ENCODE peak calls at places on chromosomes 2 and 18, in six cellular contexts. One of them, this sample, is unnamed.

GRCh38 chr2:215136669-215137328 is 1.6 kb downstream of the ABCA12 start:
- DNase-seq in IMR-90: peak
- DNase-seq in neuronal stem cell: no peak
- DNase-seq in mesenchymal stem cell: peak
- DNase-seq in H1: no peak
- DNase-seq in H9: no peak
- DNase-seq in this sample: peak

GRCh38 chr18:62183578-62184195 is 3.2 kb downstream of the PIGN start:
- DNase-seq in IMR-90: peak
- DNase-seq in neuronal stem cell: peak
- DNase-seq in mesenchymal stem cell: peak
- DNase-seq in H1: no peak
- DNase-seq in H9: no peak
- DNase-seq in this sample: peak

GRCh38 chr2:234203135-234203984 is 152.9 kb downstream of the SPP2 start:
- DNase-seq in IMR-90: peak
- DNase-seq in neuronal stem cell: no peak
- DNase-seq in mesenchymal stem cell: peak
- DNase-seq in H1: no peak
- DNase-seq in H9: no peak
- DNase-seq in this sample: peak

GRCh38 chr2:190987938-190988337 is 26.0 kb downstream of the STAT1 start:
- DNase-seq in IMR-90: no peak
- DNase-seq in neuronal stem cell: no peak
- DNase-seq in mesenchymal stem cell: no peak
- DNase-seq in H1: no peak
- DNase-seq in H9: no peak
- DNase-seq in this sample: no peak

GRCh38 chr2:178825183-178825582 is 18.0 kb upstream of the TTN start:
- DNase-seq in IMR-90: peak
- DNase-seq in neuronal stem cell: no peak
- DNase-seq in mesenchymal stem cell: no peak
- DNase-seq in H1: no peak
- DNase-seq in H9: no peak
- DNase-seq in this sample: no peak

GRCh38 chr2:41595235-41595634 is 452.6 kb upstream of the PKDCC start:
- DNase-seq in IMR-90: no peak
- DNase-seq in neuronal stem cell: no peak
- DNase-seq in mesenchymal stem cell: no peak
- DNase-seq in H1: no peak
- DNase-seq in H9: no peak
- DNase-seq in this sample: no peak

GRCh38 chr2:7037340-7038333 is 120.4 kb downstream of the RNF144A start:
- DNase-seq in IMR-90: peak
- DNase-seq in neuronal stem cell: peak
- DNase-seq in mesenchymal stem cell: peak
- DNase-seq in H1: peak
- DNase-seq in H9: peak
- DNase-seq in this sample: peak

GRCh38 chr2:173858297-173858731 is 106.9 kb downstream of the SP3 start:
- DNase-seq in IMR-90: no peak
- DNase-seq in neuronal stem cell: no peak
- DNase-seq in mesenchymal stem cell: no peak
- DNase-seq in H1: no peak
- DNase-seq in H9: no peak
- DNase-seq in this sample: no peak

GRCh38 chr18:9516437-9517064 is 41.2 kb downstream of the RALBP1 start:
- DNase-seq in IMR-90: peak
- DNase-seq in neuronal stem cell: peak
- DNase-seq in mesenchymal stem cell: peak
- DNase-seq in H1: no peak
- DNase-seq in H9: no peak
- DNase-seq in this sample: no peak

GRCh38 chr2:205850611-205851010 is 168.3 kb downstream of the NRP2 start:
- DNase-seq in IMR-90: no peak
- DNase-seq in neuronal stem cell: no peak
- DNase-seq in mesenchymal stem cell: peak
- DNase-seq in H1: no peak
- DNase-seq in H9: no peak
- DNase-seq in this sample: peak

GRCh38 chr18:13051950-13052349 is 60.8 kb downstream of the CEP192 start:
- DNase-seq in IMR-90: no peak
- DNase-seq in neuronal stem cell: no peak
- DNase-seq in mesenchymal stem cell: no peak
- DNase-seq in H1: no peak
- DNase-seq in H9: no peak
- DNase-seq in this sample: no peak

GRCh38 chr18:23703057-23703986 is 14.1 kb downstream of the LAMA3 start:
- DNase-seq in IMR-90: peak
- DNase-seq in neuronal stem cell: no peak
- DNase-seq in mesenchymal stem cell: peak
- DNase-seq in H1: no peak
- DNase-seq in H9: no peak
- DNase-seq in this sample: peak

DNA sequence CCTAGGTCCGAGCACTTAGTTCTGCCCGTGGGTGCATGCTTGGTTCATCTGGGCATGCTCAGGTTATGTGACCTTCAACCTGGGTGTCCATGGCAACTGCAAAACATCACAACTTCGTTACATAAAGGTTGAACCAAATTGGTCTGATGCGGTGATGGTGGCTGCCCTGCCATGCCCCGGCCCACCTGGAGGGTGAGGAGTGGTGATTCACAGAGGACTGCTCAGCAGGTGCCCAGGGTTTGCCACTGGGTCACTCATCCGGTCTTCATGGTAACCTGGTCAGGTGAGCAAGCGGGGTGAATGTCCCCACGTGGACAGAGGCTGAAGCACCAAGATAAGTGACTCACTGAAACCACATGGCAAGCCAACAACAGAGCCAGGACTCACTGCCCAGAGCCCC is 111.1 kb downstream of the KCNF1 start:
- DNase-seq in IMR-90: no peak
- DNase-seq in neuronal stem cell: no peak
- DNase-seq in mesenchymal stem cell: no peak
- DNase-seq in H1: peak
- DNase-seq in H9: no peak
- DNase-seq in this sample: no peak
- H3K4ac ChIP-seq in IMR-90: no peak
- H3K4ac ChIP-seq in neuronal stem cell: no peak
- H3K4ac ChIP-seq in mesenchymal stem cell: no peak
- H3K4ac ChIP-seq in H1: no peak
- H3K4ac ChIP-seq in H9: no peak
- H3K4ac ChIP-seq in this sample: no peak

DNA sequence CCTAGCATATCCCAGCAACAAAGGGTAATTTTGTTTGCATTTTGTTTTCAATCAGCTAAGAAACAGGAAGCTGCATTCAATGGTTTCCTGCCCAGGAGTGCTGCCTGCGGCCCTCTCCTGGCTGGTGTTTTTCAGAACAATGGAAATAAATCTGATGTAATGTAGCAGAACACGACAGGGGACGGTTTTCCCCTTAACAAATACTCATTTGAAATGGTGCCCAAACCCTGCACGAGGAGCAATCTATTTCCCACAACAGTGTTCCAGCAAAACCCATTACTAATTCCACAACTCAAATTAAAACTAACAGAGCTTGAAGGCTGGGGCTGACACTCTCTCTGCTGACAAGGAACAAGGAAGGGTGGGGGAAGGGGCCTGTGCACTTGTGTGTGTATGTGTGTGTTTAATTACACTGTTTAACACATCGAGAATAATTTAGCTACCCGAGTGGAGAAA is 8.7 kb downstream of the CAPN13 start:
- DNase-seq in IMR-90: no peak
- DNase-seq in neuronal stem cell: no peak
- DNase-seq in mesenchymal stem cell: no peak
- DNase-seq in H1: no peak
- DNase-seq in H9: no peak
- DNase-seq in this sample: no peak
- H3K18ac ChIP-seq in IMR-90: no peak
- H3K18ac ChIP-seq in neuronal stem cell: no peak
- H3K18ac ChIP-seq in mesenchymal stem cell: no peak
- H3K18ac ChIP-seq in H1: no peak
- H3K18ac ChIP-seq in H9: no peak
- H3K18ac ChIP-seq in this sample: no peak

GRCh38 chr2:74847075-74847858 is 13.3 kb downstream of the HK2 start:
- DNase-seq in IMR-90: peak
- DNase-seq in neuronal stem cell: no peak
- DNase-seq in mesenchymal stem cell: no peak
- DNase-seq in H1: no peak
- DNase-seq in H9: no peak
- DNase-seq in this sample: peak

GRCh38 chr2:74844752-74845151 is 10.8 kb downstream of the HK2 start:
- DNase-seq in IMR-90: no peak
- DNase-seq in neuronal stem cell: no peak
- DNase-seq in mesenchymal stem cell: no peak
- DNase-seq in H1: no peak
- DNase-seq in H9: no peak
- DNase-seq in this sample: no peak

GRCh38 chr2:74846481-74846880 is 12.6 kb downstream of the HK2 start:
- DNase-seq in IMR-90: no peak
- DNase-seq in neuronal stem cell: no peak
- DNase-seq in mesenchymal stem cell: no peak
- DNase-seq in H1: no peak
- DNase-seq in H9: no peak
- DNase-seq in this sample: no peak

GRCh38 chr2:74845217-74845751 is 11.4 kb downstream of the HK2 start:
- DNase-seq in IMR-90: peak
- DNase-seq in neuronal stem cell: no peak
- DNase-seq in mesenchymal stem cell: peak
- DNase-seq in H1: peak
- DNase-seq in H9: peak
- DNase-seq in this sample: peak

DNA sequence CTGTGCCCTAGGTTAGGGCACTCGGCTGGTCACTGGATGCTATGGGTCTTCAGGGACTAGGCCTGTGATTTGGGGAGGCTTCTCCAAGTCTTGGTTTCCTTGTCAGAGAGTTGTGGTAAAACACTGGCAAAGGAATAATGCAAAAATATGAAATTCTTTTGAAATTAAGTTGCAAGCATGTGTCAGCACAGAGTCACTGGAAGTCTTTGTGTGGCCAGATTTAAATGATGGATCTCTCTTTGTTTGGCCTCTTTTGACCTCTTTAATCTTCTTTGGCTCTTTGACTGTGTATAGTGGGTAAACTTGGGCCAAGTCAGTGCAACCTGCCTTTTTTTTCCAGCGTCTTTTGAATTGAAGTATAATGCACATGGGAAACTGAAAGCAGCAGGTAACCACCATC is 12.1 kb downstream of the HK2 start:
- DNase-seq in IMR-90: peak
- DNase-seq in neuronal stem cell: no peak
- DNase-seq in mesenchymal stem cell: no peak
- DNase-seq in H1: no peak
- DNase-seq in H9: no peak
- DNase-seq in this sample: no peak
- H3K14ac ChIP-seq in IMR-90: peak
- H3K14ac ChIP-seq in neuronal stem cell: no peak
- H3K14ac ChIP-seq in mesenchymal stem cell: no peak
- H3K14ac ChIP-seq in H1: no peak
- H3K14ac ChIP-seq in H9: no peak
- H3K14ac ChIP-seq in this sample: no peak

GRCh38 chr2:151830966-151831365 is 2.7 kb upstream of the ARL5A start:
- DNase-seq in IMR-90: no peak
- DNase-seq in neuronal stem cell: no peak
- DNase-seq in mesenchymal stem cell: no peak
- DNase-seq in H1: no peak
- DNase-seq in H9: no peak
- DNase-seq in this sample: no peak

GRCh38 chr2:151826737-151827157 is 1.5 kb downstream of the ARL5A start:
- DNase-seq in IMR-90: peak
- DNase-seq in neuronal stem cell: no peak
- DNase-seq in mesenchymal stem cell: peak
- DNase-seq in H1: no peak
- DNase-seq in H9: no peak
- DNase-seq in this sample: no peak

GRCh38 chr2:151828890-151829324 is 686 bp upstream of the ARL5A start:
- DNase-seq in IMR-90: no peak
- DNase-seq in neuronal stem cell: no peak
- DNase-seq in mesenchymal stem cell: no peak
- DNase-seq in H1: no peak
- DNase-seq in H9: no peak
- DNase-seq in this sample: no peak

GRCh38 chr2:151827564-151828142 is 568 bp downstream of the ARL5A start:
- DNase-seq in IMR-90: peak
- DNase-seq in neuronal stem cell: peak
- DNase-seq in mesenchymal stem cell: peak
- DNase-seq in H1: no peak
- DNase-seq in H9: peak
- DNase-seq in this sample: peak

GRCh38 chr2:151828143-151828889 is at the start of gene ARL5A:
- DNase-seq in IMR-90: peak
- DNase-seq in neuronal stem cell: peak
- DNase-seq in mesenchymal stem cell: peak
- DNase-seq in H1: peak
- DNase-seq in H9: peak
- DNase-seq in this sample: peak
- H3K4ac ChIP-seq in IMR-90: peak
- H3K4ac ChIP-seq in neuronal stem cell: no peak
- H3K4ac ChIP-seq in mesenchymal stem cell: peak
- H3K4ac ChIP-seq in H1: no peak
- H3K4ac ChIP-seq in H9: no peak
- H3K4ac ChIP-seq in this sample: peak

DNA sequence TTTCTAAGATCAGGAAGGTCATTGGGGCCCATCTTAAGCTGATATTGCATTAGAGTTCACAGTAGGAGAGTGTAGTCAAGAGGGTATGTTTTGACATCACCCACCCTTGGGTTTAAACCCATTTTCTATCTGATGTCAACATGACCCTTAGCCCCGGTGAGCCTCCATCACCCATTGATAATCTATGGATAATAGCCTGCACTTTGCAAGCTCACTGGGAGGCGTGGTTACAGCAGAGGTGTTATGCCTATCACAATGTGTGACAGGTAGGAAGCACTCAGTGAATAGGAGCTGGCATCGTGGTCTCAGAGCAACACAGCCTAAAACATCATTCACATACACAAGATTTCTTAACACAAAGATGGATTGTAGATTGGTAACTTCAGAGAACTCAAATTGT is 21.3 kb downstream of the IL18RAP start:
- DNase-seq in IMR-90: no peak
- DNase-seq in neuronal stem cell: no peak
- DNase-seq in mesenchymal stem cell: no peak
- DNase-seq in H1: no peak
- DNase-seq in H9: no peak
- DNase-seq in this sample: no peak
- H3K18ac ChIP-seq in IMR-90: no peak
- H3K18ac ChIP-seq in neuronal stem cell: no peak
- H3K18ac ChIP-seq in mesenchymal stem cell: no peak
- H3K18ac ChIP-seq in H1: no peak
- H3K18ac ChIP-seq in H9: no peak
- H3K18ac ChIP-seq in this sample: no peak

This sample was measured in trophoblast cell.